ENCODE peak calls at places on chromosome 1, in seven cellular contexts. One of them, this sample, is unnamed.

GRCh38 chr1:1134300-1134961 is 18.5 kb upstream of the C1orf159 start:
- DNase-seq in mucosa of gallbladder: no peak
- DNase-seq in nephron progenitor cell: no peak
- DNase-seq in NCI-H1436 treated with DMSO at 0.1 percent for 48 hours: no peak
- DNase-seq in activated B cell treated with CpG ODN at 0.5 μM for 24 hours: no peak
- DNase-seq in astrocyte of the spinal cord: no peak
- DNase-seq in GM12865: no peak
- DNase-seq in this sample: no peak

GRCh38 chr1:183239793-183240625 is 53.9 kb downstream of the LAMC2 start:
- DNase-seq in activated B cell treated with CpG ODN at 0.5 μM for 24 hours: no peak
- DNase-seq in NCI-H1436 treated with DMSO at 0.1 percent for 48 hours: no peak
- DNase-seq in mucosa of gallbladder: no peak
- DNase-seq in astrocyte of the spinal cord: no peak
- DNase-seq in GM12865: no peak
- DNase-seq in nephron progenitor cell: no peak
- DNase-seq in this sample: no peak

GRCh38 chr1:221527886-221528634 is 213.8 kb downstream of the DUSP10 start:
- DNase-seq in NCI-H1436 treated with DMSO at 0.1 percent for 48 hours: no peak
- DNase-seq in GM12865: no peak
- DNase-seq in astrocyte of the spinal cord: no peak
- DNase-seq in nephron progenitor cell: no peak
- DNase-seq in activated B cell treated with CpG ODN at 0.5 μM for 24 hours: no peak
- DNase-seq in mucosa of gallbladder: no peak
- DNase-seq in this sample: no peak

GRCh38 chr1:5297199-5297877 is 642.9 kb downstream of the AJAP1 start:
- DNase-seq in GM12865: no peak
- DNase-seq in activated B cell treated with CpG ODN at 0.5 μM for 24 hours: no peak
- DNase-seq in astrocyte of the spinal cord: no peak
- DNase-seq in NCI-H1436 treated with DMSO at 0.1 percent for 48 hours: no peak
- DNase-seq in nephron progenitor cell: no peak
- DNase-seq in mucosa of gallbladder: peak
- DNase-seq in this sample: peak

GRCh38 chr1:172252296-172252695 is 168.2 kb upstream of the C1orf105 start:
- DNase-seq in GM12865: no peak
- DNase-seq in NCI-H1436 treated with DMSO at 0.1 percent for 48 hours: no peak
- DNase-seq in nephron progenitor cell: no peak
- DNase-seq in activated B cell treated with CpG ODN at 0.5 μM for 24 hours: no peak
- DNase-seq in astrocyte of the spinal cord: no peak
- DNase-seq in mucosa of gallbladder: no peak
- DNase-seq in this sample: no peak

GRCh38 chr1:92366045-92366405 is 67.2 kb downstream of the RPAP2 start:
- DNase-seq in activated B cell treated with CpG ODN at 0.5 μM for 24 hours: no peak
- DNase-seq in astrocyte of the spinal cord: no peak
- DNase-seq in nephron progenitor cell: no peak
- DNase-seq in mucosa of gallbladder: no peak
- DNase-seq in NCI-H1436 treated with DMSO at 0.1 percent for 48 hours: no peak
- DNase-seq in GM12865: no peak
- DNase-seq in this sample: no peak

GRCh38 chr1:224707849-224708725 is 92.0 kb downstream of the CNIH3 start:
- DNase-seq in mucosa of gallbladder: no peak
- DNase-seq in activated B cell treated with CpG ODN at 0.5 μM for 24 hours: no peak
- DNase-seq in nephron progenitor cell: no peak
- DNase-seq in astrocyte of the spinal cord: peak
- DNase-seq in NCI-H1436 treated with DMSO at 0.1 percent for 48 hours: no peak
- DNase-seq in GM12865: peak
- DNase-seq in this sample: peak

GRCh38 chr1:93878501-93878888 is 511 bp downstream of the DNTTIP2 start:
- DNase-seq in mucosa of gallbladder: peak
- DNase-seq in GM12865: peak
- DNase-seq in NCI-H1436 treated with DMSO at 0.1 percent for 48 hours: no peak
- DNase-seq in astrocyte of the spinal cord: peak
- DNase-seq in activated B cell treated with CpG ODN at 0.5 μM for 24 hours: peak
- DNase-seq in nephron progenitor cell: peak
- DNase-seq in this sample: peak

GRCh38 chr1:234778215-234779159 is 168.5 kb upstream of the IRF2BP2 start:
- DNase-seq in nephron progenitor cell: no peak
- DNase-seq in astrocyte of the spinal cord: no peak
- DNase-seq in GM12865: no peak
- DNase-seq in NCI-H1436 treated with DMSO at 0.1 percent for 48 hours: no peak
- DNase-seq in activated B cell treated with CpG ODN at 0.5 μM for 24 hours: no peak
- DNase-seq in mucosa of gallbladder: no peak
- DNase-seq in this sample: no peak

This sample was measured in adrenal gland.